ENCODE peak calls at places on chromosomes 4 and X, in four cellular contexts. Z, N, B and R are unnamed samples.

GRCh38 chr4:140028676-140029407 is 125.1 kb downstream of the MAML3 start:
- DNase-seq in B (no peak), Z (no peak), N (no peak), R (no peak)

GRCh38 chr4:125573368-125573767 is 258.6 kb downstream of the FAT4 start:
- DNase-seq in B (no peak), N (no peak), Z (no peak), R (no peak)

GRCh38 chr4:168515222-168516011 is 18.6 kb downstream of the PALLD start:
- DNase-seq in N (no peak), Z (no peak), B (no peak), R (no peak)

GRCh38 chr4:170497105-170497504 is 407.3 kb upstream of the AADAT start:
- DNase-seq in Z (no peak), B (no peak), N (peak), R (no peak)

GRCh38 chr4:133969202-133969873 is 232.3 kb downstream of the PABPC4L start:
- DNase-seq in N (no peak), Z (no peak), B (no peak), R (no peak)

GRCh38 chrX:19121898-19122640 is at the start of gene ADGRG2:
- DNase-seq in Z (no peak), B (no peak), N (no peak), R (peak)

GRCh38 chrX:12975999-12976558 is 1.2 kb downstream of the TMSB4X start:
- DNase-seq in Z (peak), B (no peak), N (no peak), R (peak)

GRCh38 chrX:109733658-109734022 is 583 bp upstream of the ACSL4 start:
- DNase-seq in N (no peak), Z (no peak), B (no peak), R (no peak)

GRCh38 chrX:116173006-116173405 is 2.5 kb downstream of the AGTR2 start:
- DNase-seq in N (no peak), B (no peak), Z (no peak), R (no peak)

DNA sequence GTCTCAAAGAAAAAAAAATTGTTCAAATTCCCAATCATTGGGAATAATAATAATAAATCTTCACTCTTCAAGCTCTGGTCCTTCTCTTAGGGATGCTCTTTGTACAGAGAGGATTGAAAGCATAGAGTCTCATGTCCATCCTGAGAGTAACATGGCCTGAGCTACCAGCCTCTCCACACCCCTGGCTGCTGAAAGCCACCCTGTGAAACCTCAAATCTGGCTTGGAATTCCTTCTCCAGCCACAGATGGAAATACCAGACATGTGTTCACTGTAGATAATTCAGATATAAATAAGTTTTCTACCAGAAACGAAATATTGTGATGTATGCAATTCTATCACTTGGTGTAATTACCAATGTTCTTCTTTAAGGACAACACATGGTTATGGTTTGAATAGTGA is 140.6 kb downstream of the ARSF start:
- DNase-seq in N (no peak), Z (no peak), B (no peak), R (no peak)
- TF ChIP-seq CREM in N (no peak), Z (no peak), B (no peak), R (no peak)

DNA sequence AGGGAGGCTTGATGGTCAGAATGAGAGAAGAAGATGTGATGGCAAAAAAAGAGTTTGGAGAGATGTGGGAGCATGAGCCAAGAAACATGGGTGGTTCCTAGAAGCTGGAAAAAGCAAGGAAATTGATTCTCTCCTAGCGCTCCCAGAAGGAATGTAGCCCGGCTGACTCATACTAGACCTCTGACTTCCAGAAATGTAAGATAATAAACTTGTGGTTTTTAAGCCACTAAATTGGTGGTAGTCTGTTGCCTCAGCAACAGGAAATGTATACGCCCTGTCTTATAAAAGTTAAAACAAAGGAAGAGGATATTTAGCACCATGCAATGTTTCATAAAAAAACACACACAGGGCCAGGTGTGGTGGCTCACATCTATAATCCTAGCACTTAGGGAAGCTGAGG is 182.7 kb upstream of the PCDH7 start:
- DNase-seq in B (no peak), N (no peak), Z (no peak), R (no peak)
- TF ChIP-seq MAX in B (no peak), N (no peak), Z (no peak), R (no peak)

GRCh38 chr4:75596061-75596460 is 34.3 kb downstream of the CDKL2 start:
- DNase-seq in B (no peak), Z (no peak), N (no peak), R (no peak)

GRCh38 chr4:75593393-75593792 is 36.9 kb downstream of the CDKL2 start:
- DNase-seq in B (no peak), Z (no peak), N (no peak), R (no peak)

GRCh38 chr4:75599647-75600046 is 30.7 kb downstream of the CDKL2 start:
- DNase-seq in Z (no peak), B (no peak), N (no peak), R (no peak)

DNA sequence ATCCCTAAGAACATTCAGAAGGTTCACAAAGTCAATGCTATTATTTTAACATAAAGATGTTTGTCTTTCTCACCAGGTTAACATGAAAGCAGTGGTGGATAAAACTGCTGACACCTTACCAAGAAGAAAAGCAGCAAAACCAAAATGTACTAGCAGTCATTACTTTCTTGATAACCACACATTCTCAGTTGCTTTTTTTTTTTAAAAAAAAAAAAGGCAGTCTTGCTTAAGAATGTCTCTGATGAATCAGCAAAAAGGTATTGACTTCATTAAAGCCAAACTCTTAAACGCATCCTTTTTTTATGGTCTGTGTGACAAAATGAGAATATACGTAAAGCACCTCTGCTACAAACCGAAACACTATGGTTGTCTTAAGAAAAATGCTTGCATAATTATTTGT is 31.9 kb downstream of the CDKL2 start:
- DNase-seq in B (no peak), N (no peak), Z (no peak), R (no peak)
- TF ChIP-seq ESRRA in B (no peak), N (no peak), Z (no peak), R (no peak)

DNA sequence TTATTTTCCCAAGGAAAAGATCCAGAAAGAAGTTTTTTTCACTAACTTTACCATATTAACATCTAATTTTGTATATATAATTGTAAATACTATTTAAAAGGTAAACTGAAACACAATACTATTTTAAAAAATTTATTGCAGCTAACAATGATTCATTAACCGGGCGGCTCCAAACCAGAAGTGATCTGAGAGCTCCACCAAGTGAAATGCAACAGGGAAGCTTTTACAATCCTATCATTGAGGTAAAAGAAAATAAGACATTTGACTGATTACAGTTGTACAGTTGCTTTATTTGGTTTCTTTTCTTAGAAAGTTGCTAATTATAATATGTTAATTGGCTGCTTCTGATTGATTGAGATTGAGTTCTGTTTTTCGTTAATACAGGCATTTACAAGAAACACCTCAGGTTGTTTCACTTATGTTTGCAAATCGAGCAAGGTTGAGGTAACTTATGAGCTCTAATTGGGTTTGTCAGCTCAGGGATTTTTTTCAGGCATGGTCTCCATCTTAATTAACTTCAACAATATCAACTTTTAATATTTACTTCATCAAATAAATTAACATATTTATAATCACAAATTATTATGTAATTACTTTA is 220.2 kb upstream of the UGT8 start:
- DNase-seq in B (no peak), Z (no peak), N (no peak), R (no peak)
- TF ChIP-seq CREM in B (no peak), Z (no peak), N (no peak), R (no peak)

GRCh38 chr4:95105983-95106382 is 348.2 kb downstream of the BMPR1B start:
- DNase-seq in B (no peak), Z (no peak), N (no peak), R (no peak)

GRCh38 chr4:95107635-95108034 is 349.9 kb downstream of the BMPR1B start:
- DNase-seq in N (no peak), B (peak), Z (no peak), R (no peak)

GRCh38 chr4:95106408-95106928 is 348.7 kb downstream of the BMPR1B start:
- DNase-seq in N (no peak), B (no peak), Z (no peak), R (no peak)

GRCh38 chr4:95107004-95107403 is 349.2 kb downstream of the BMPR1B start:
- DNase-seq in N (no peak), Z (no peak), B (no peak), R (no peak)

GRCh38 chr4:95108883-95109421 is 351.2 kb downstream of the BMPR1B start:
- DNase-seq in N (no peak), B (no peak), Z (no peak), R (no peak)
- TF ChIP-seq MAX in N (no peak), B (no peak), Z (no peak), R (no peak)

GRCh38 chrX:40663880-40664630 is 16.7 kb upstream of the CXorf38 start:
- DNase-seq in B (no peak), Z (peak), N (no peak), R (peak)
- TF ChIP-seq ESRRA in B (no peak), Z (no peak), N (no peak), R (no peak)